ENCODE peak calls at places on chromosome 11, in six cellular contexts. C is posterior cingulate gyrus; F is stimulated activated CD4-positive, alpha-beta T cell treated with anti-CD3 and anti-CD28 coated beads, Interleukin-15, amount 100 ng/mL, for 1 hour; P is activated naive CD8-positive, alpha-beta T cell treated with anti-CD3 and anti-CD28 coated beads, Interleukin-2, amount 50 U/mL, for 16 hours; Z is DMS153; T is pons. E is an unnamed sample.

GRCh38 chr11:11444027-11444799 is 91.2 kb upstream of the CSNK2A3 start:
- DNase-seq in F (no peak), C (no peak), P (no peak), T (peak; percentile 11), Z (no peak), E (no peak)

GRCh38 chr11:118663381-118663780 is 16.1 kb downstream of the TREH start:
- DNase-seq in F (no peak), T (no peak), C (no peak), Z (no peak), P (no peak), E (no peak)

GRCh38 chr11:119110439-119110838 is 3.3 kb downstream of the C2CD2L start:
- DNase-seq in P (no peak), F (no peak), C (no peak), Z (no peak), T (no peak), E (no peak)

GRCh38 chr11:8080069-8080670 is 841 bp upstream of the TUB start:
- DNase-seq in C (no peak), F (no peak), T (no peak), P (no peak), Z (no peak), E (no peak)

GRCh38 chr11:134055029-134055428 is 13.8 kb upstream of the JAM3 start:
- DNase-seq in C (no peak), Z (no peak), P (no peak), F (no peak), T (no peak), E (no peak)

GRCh38 chr11:127126956-127127355 is 126.4 kb upstream of the KIRREL3 start:
- DNase-seq in F (no peak), Z (no peak), P (no peak), C (no peak), T (no peak), E (no peak)

GRCh38 chr11:68044898-68045351 is 6.1 kb downstream of the TCIRG1 start:
- DNase-seq in F (no peak), P (no peak), C (no peak), T (no peak), Z (no peak), E (no peak)

GRCh38 chr11:44030276-44030932 is 17.4 kb upstream of the ACCSL start:
- DNase-seq in C (no peak), T (peak; percentile 26), F (no peak), P (no peak), Z (no peak), E (no peak)

GRCh38 chr11:843086-843704 is 543 bp downstream of the TSPAN4 start:
- DNase-seq in C (no peak), P (no peak), T (no peak), F (no peak), Z (no peak), E (no peak)

GRCh38 chr11:19968860-19969259 is 191.4 kb downstream of the DBX1 start:
- DNase-seq in T (no peak), P (no peak), Z (no peak), C (no peak), F (no peak), E (no peak)

GRCh38 chr11:65109231-65110198 is 2.2 kb upstream of the TM7SF2 start:
- DNase-seq in P (no peak), T (no peak), Z (no peak), F (no peak), C (no peak), E (no peak)

GRCh38 chr11:27497284-27497866 is 9.2 kb downstream of the LIN7C start:
- DNase-seq in P (no peak), F (no peak), Z (no peak), C (no peak), T (peak; percentile 64), E (no peak)

GRCh38 chr11:77175869-77176539 is 48.0 kb downstream of the MYO7A start:
- DNase-seq in Z (no peak), T (peak; percentile 44), F (no peak), C (no peak), P (no peak), E (no peak)

GRCh38 chr11:34281256-34281655 is 76.6 kb downstream of the ABTB2 start:
- DNase-seq in P (no peak), F (no peak), T (no peak), Z (no peak), C (no peak), E (no peak)

GRCh38 chr11:1050581-1051355 is 14.2 kb upstream of the MUC6 start:
- DNase-seq in F (peak; percentile 66), Z (peak; percentile 53), C (peak; percentile 47), P (peak; percentile 44), T (peak; percentile 17), E (peak; percentile 12)

GRCh38 chr11:134742956-134743808 is 331.1 kb upstream of the B3GAT1 start:
- DNase-seq in Z (no peak), P (no peak), T (no peak), F (no peak), C (no peak), E (no peak)

GRCh38 chr11:73622920-73623593 is 23.3 kb upstream of the PLEKHB1 start:
- DNase-seq in C (no peak), T (no peak), P (no peak), F (no peak), Z (no peak), E (no peak)